ENCODE peak calls at places on chromosome 1, in ten cellular contexts. X, B, M, T, U, L, A, V, Q and G are unnamed samples.

GRCh38 chr1:92910081-92910480 is 51.2 kb downstream of the DIPK1A start:
- DNase-seq in X (no peak), B (no peak), M (no peak), T (no peak), U (no peak), L (no peak), A (no peak), V (no peak), Q (no peak), G (no peak)

GRCh38 chr1:13702425-13703127 is 2.6 kb downstream of the PRDM2 start:
- DNase-seq in X (peak), B (no peak), M (no peak), T (no peak), U (no peak), L (no peak), A (no peak), V (peak), Q (no peak), G (no peak)

GRCh38 chr1:66533804-66534745 is at the start of gene SGIP1:
- DNase-seq in X (no peak), B (no peak), M (peak), T (peak), U (peak), L (peak), A (peak), V (peak), Q (peak), G (peak)

GRCh38 chr1:198497326-198498220 is 42.9 kb downstream of the ATP6V1G3 start:
- DNase-seq in X (no peak), B (no peak), M (peak), T (no peak), U (no peak), L (no peak), A (peak), V (no peak), Q (no peak), G (no peak)

GRCh38 chr1:20061866-20062265 is 8.1 kb upstream of the PLA2G5 start:
- DNase-seq in X (no peak), B (peak), M (no peak), T (no peak), U (no peak), L (no peak), A (no peak), V (no peak), Q (no peak), G (no peak)

GRCh38 chr1:93705897-93706500 is 24.4 kb upstream of the BCAR3 start:
- DNase-seq in X (no peak), B (peak), M (no peak), T (no peak), U (no peak), L (no peak), A (no peak), V (no peak), Q (no peak), G (no peak)

GRCh38 chr1:36858981-36859380 is 175.3 kb downstream of the GRIK3 start:
- DNase-seq in X (no peak), B (no peak), M (no peak), T (no peak), U (no peak), L (no peak), A (no peak), V (no peak), Q (no peak), G (no peak)

GRCh38 chr1:204477036-204477740 is 17.4 kb downstream of the PIK3C2B start:
- DNase-seq in X (no peak), B (no peak), M (no peak), T (peak), U (peak), L (no peak), A (peak), V (no peak), Q (peak), G (no peak)

GRCh38 chr1:184298321-184299052 is 88.3 kb upstream of the C1orf21 start:
- DNase-seq in X (no peak), B (no peak), M (peak), T (no peak), U (peak), L (no peak), A (no peak), V (no peak), Q (no peak), G (no peak)

GRCh38 chr1:155130272-155131006 is 2.8 kb downstream of the EFNA1 start:
- DNase-seq in X (no peak), B (no peak), M (no peak), T (no peak), U (no peak), L (no peak), A (no peak), V (no peak), Q (no peak), G (no peak)

GRCh38 chr1:186765446-186765845 is 63.3 kb upstream of the PLA2G4A start:
- DNase-seq in X (no peak), B (no peak), M (no peak), T (no peak), U (no peak), L (no peak), A (no peak), V (no peak), Q (no peak), G (no peak)

GRCh38 chr1:25913166-25913565 is 6.9 kb upstream of the STMN1 start:
- DNase-seq in X (no peak), B (no peak), M (no peak), T (no peak), U (no peak), L (no peak), A (no peak), V (no peak), Q (no peak), G (no peak)

GRCh38 chr1:28278763-28279162 is 19.4 kb downstream of the SESN2 start:
- DNase-seq in X (no peak), B (no peak), M (no peak), T (no peak), U (no peak), L (no peak), A (no peak), V (no peak), Q (no peak), G (no peak)

GRCh38 chr1:214362188-214362882 is 81.4 kb downstream of the SMYD2 start:
- DNase-seq in X (no peak), B (peak), M (peak), T (no peak), U (no peak), L (no peak), A (no peak), V (no peak), Q (peak), G (no peak)

GRCh38 chr1:165162671-165163241 is 193.8 kb downstream of the LMX1A start:
- DNase-seq in X (no peak), B (no peak), M (no peak), T (no peak), U (no peak), L (peak), A (no peak), V (no peak), Q (no peak), G (no peak)

GRCh38 chr1:3965693-3966092 is 65.6 kb upstream of the C1orf174 start:
- DNase-seq in X (no peak), B (no peak), M (no peak), T (no peak), U (no peak), L (no peak), A (no peak), V (no peak), Q (no peak), G (no peak)

GRCh38 chr1:38892976-38893375 is 11.6 kb upstream of the GJA9 start:
- DNase-seq in X (no peak), B (no peak), M (no peak), T (no peak), U (no peak), L (no peak), A (no peak), V (no peak), Q (no peak), G (no peak)

GRCh38 chr1:154812911-154813816 is 56.9 kb downstream of the KCNN3 start:
- DNase-seq in X (no peak), B (no peak), M (no peak), T (no peak), U (no peak), L (peak), A (no peak), V (no peak), Q (peak), G (peak)

GRCh38 chr1:205739348-205740160 is 10.4 kb downstream of the NUCKS1 start:
- DNase-seq in X (no peak), B (no peak), M (peak), T (no peak), U (no peak), L (no peak), A (peak), V (no peak), Q (no peak), G (no peak)

GRCh38 chr1:25773441-25774125 is 26.4 kb upstream of the SELENON start:
- DNase-seq in X (no peak), B (no peak), M (peak), T (no peak), U (no peak), L (no peak), A (no peak), V (no peak), Q (no peak), G (no peak)

GRCh38 chr1:227273557-227273956 is 44.7 kb downstream of the CDC42BPA start:
- DNase-seq in X (no peak), B (peak), M (no peak), T (no peak), U (no peak), L (no peak), A (no peak), V (no peak), Q (no peak), G (no peak)

GRCh38 chr1:185531838-185532237 is 202.4 kb upstream of the HMCN1 start:
- DNase-seq in X (no peak), B (no peak), M (no peak), T (no peak), U (no peak), L (no peak), A (no peak), V (no peak), Q (no peak), G (no peak)

GRCh38 chr1:151058682-151059341 is 610 bp downstream of the CDC42SE1 start:
- DNase-seq in X (no peak), B (no peak), M (peak), T (no peak), U (no peak), L (peak), A (peak), V (no peak), Q (peak), G (no peak)

GRCh38 chr1:118113261-118113660 is 71.8 kb downstream of the SPAG17 start:
- DNase-seq in X (no peak), B (no peak), M (no peak), T (no peak), U (no peak), L (no peak), A (peak), V (no peak), Q (no peak), G (no peak)

GRCh38 chr1:200473698-200474371 is 64.0 kb upstream of the ZNF281 start:
- DNase-seq in X (no peak), B (no peak), M (no peak), T (no peak), U (no peak), L (no peak), A (no peak), V (peak), Q (no peak), G (no peak)

GRCh38 chr1:24641646-24642151 is 1.4 kb upstream of the SRRM1 start:
- DNase-seq in X (peak), B (peak), M (peak), T (no peak), U (peak), L (no peak), A (peak), V (peak), Q (peak), G (peak)

GRCh38 chr1:81563632-81564031 is 237.1 kb upstream of the ADGRL2 start:
- DNase-seq in X (no peak), B (no peak), M (no peak), T (no peak), U (no peak), L (no peak), A (no peak), V (no peak), Q (no peak), G (no peak)

GRCh38 chr1:227885648-227886502 is 61.9 kb downstream of the WNT9A start:
- DNase-seq in X (no peak), B (no peak), M (no peak), T (no peak), U (no peak), L (no peak), A (peak), V (no peak), Q (peak), G (peak)

GRCh38 chr1:90349510-90349909 is 354.6 kb downstream of the ZNF326 start:
- DNase-seq in X (no peak), B (no peak), M (no peak), T (no peak), U (no peak), L (no peak), A (no peak), V (no peak), Q (no peak), G (no peak)

GRCh38 chr1:33319186-33319948 is 1.5 kb downstream of the A3GALT2 start:
- DNase-seq in X (no peak), B (no peak), M (no peak), T (no peak), U (no peak), L (no peak), A (no peak), V (no peak), Q (no peak), G (no peak)